ENCODE peak calls at places on chromosome 2, in eight cellular contexts. C is activated gamma-delta T cell treated with Interleukin-2 at 50 U/mL for 16 hours, R is nephron progenitor cell, Z is endothelial cell, W is GM19239, V is GM13977, U is transverse colon, I is nucleus accumbens. B is an unnamed sample.

GRCh38 chr2:226478121-226478809 is 321.4 kb downstream of the IRS1 start:
- DNase-seq in C (no peak), R (no peak), Z (no peak), W (no peak), V (no peak), U (peak), I (no peak), B (no peak)

GRCh38 chr2:233426619-233427342 is 72.5 kb downstream of the DGKD start:
- DNase-seq in C (no peak), R (no peak), Z (no peak), W (no peak), V (no peak), U (no peak), I (no peak), B (no peak)

GRCh38 chr2:202494300-202494699 is 118.2 kb downstream of the BMPR2 start:
- DNase-seq in C (no peak), R (peak), Z (peak), W (no peak), V (no peak), U (peak), I (no peak), B (peak)

GRCh38 chr2:41695714-41696113 is 352.1 kb upstream of the PKDCC start:
- DNase-seq in C (no peak), R (no peak), Z (no peak), W (no peak), V (no peak), U (no peak), I (no peak), B (no peak)

GRCh38 chr2:76711490-76711889 is 810.7 kb downstream of the LRRTM4 start:
- DNase-seq in C (no peak), R (no peak), Z (no peak), W (no peak), V (no peak), U (no peak), I (no peak), B (no peak)

GRCh38 chr2:41989503-41990180 is 58.2 kb upstream of the PKDCC start:
- DNase-seq in C (no peak), R (peak), Z (no peak), W (no peak), V (no peak), U (no peak), I (no peak), B (no peak)

GRCh38 chr2:10447300-10448207 is 573 bp downstream of the ODC1 start:
- DNase-seq in C (no peak), R (no peak), Z (peak), W (peak), V (peak), U (peak), I (peak), B (peak)

GRCh38 chr2:218780026-218780425 is 1.9 kb upstream of the CYP27A1 start:
- DNase-seq in C (no peak), R (no peak), Z (no peak), W (no peak), V (peak), U (no peak), I (no peak), B (no peak)

GRCh38 chr2:217249490-217250451 is 389.9 kb upstream of the TNP1 start:
- DNase-seq in C (no peak), R (peak), Z (no peak), W (no peak), V (no peak), U (peak), I (no peak), B (no peak)

GRCh38 chr2:197383825-197384224 is 51.0 kb downstream of the SF3B1 start:
- DNase-seq in C (no peak), R (no peak), Z (no peak), W (no peak), V (no peak), U (no peak), I (no peak), B (no peak)

GRCh38 chr2:72210470-72210869 is 62.8 kb upstream of the CYP26B1 start:
- DNase-seq in C (no peak), R (no peak), Z (no peak), W (no peak), V (no peak), U (peak), I (no peak), B (no peak)

GRCh38 chr2:232931636-232932035 is 61.6 kb downstream of the SNORC start:
- DNase-seq in C (no peak), R (no peak), Z (no peak), W (no peak), V (no peak), U (no peak), I (no peak), B (no peak)

GRCh38 chr2:54575379-54575888 is 119.3 kb downstream of the SPTBN1 start:
- DNase-seq in C (no peak), R (no peak), Z (no peak), W (no peak), V (no peak), U (no peak), I (no peak), B (no peak)

GRCh38 chr2:85579266-85579935 is 2.0 kb downstream of the VAMP8 start:
- DNase-seq in C (no peak), R (no peak), Z (no peak), W (no peak), V (no peak), U (no peak), I (no peak), B (peak)